ENCODE peak calls at places on chromosome 9, in seven cellular contexts. J is AG04450, O is dorsolateral prefrontal cortex, P is fibroblast of lung, G is foreskin fibroblast, H is heart left ventricle, D is brain microvascular endothelial cell. F is an unnamed sample.

GRCh38 chr9:81182421-81182820 is 506.9 kb downstream of the TLE1 start:
- DNase-seq in G (peak), J (peak), H (no peak), D (peak), P (peak), O (no peak), F (peak)

GRCh38 chr9:89421595-89421994 is 76.3 kb downstream of the SEMA4D start:
- DNase-seq in H (no peak), P (no peak), J (no peak), O (no peak), D (peak), G (no peak), F (no peak)

GRCh38 chr9:88322906-88323566 is 65.2 kb upstream of the SPIN1 start:
- DNase-seq in D (peak), O (no peak), P (peak), G (no peak), H (no peak), J (no peak), F (peak)

GRCh38 chr9:121281614-121282291 is 13.8 kb downstream of the GSN start:
- DNase-seq in D (no peak), J (no peak), G (peak), O (no peak), H (peak), P (peak), F (no peak)

GRCh38 chr9:74497750-74498615 is 848 bp downstream of the RORB start:
- DNase-seq in O (no peak), D (no peak), P (peak), J (no peak), H (peak), G (peak), F (no peak)

GRCh38 chr9:98117984-98118639 is 910 bp downstream of the TRIM14 start:
- DNase-seq in O (no peak), P (peak), H (no peak), G (peak), J (no peak), D (no peak), F (no peak)

GRCh38 chr9:70407081-70407503 is 7.4 kb downstream of the KLF9 start:
- DNase-seq in O (no peak), J (peak), D (peak), P (peak), H (no peak), G (peak), F (peak)

GRCh38 chr9:111934747-111935146 is 38.1 kb downstream of the UGCG start:
- DNase-seq in P (no peak), G (no peak), J (no peak), H (no peak), D (no peak), O (no peak), F (no peak)

GRCh38 chr9:71984388-71985069 is 73.1 kb downstream of the C9orf85 start:
- DNase-seq in O (no peak), P (peak), D (peak), G (peak), J (peak), H (peak), F (no peak)

GRCh38 chr9:125532812-125533594 is 174.0 kb downstream of the MAPKAP1 start:
- DNase-seq in O (no peak), P (no peak), J (no peak), G (no peak), D (no peak), H (no peak), F (no peak)

GRCh38 chr9:75190762-75191161 is 102.4 kb downstream of the OSTF1 start:
- DNase-seq in P (no peak), G (peak), J (no peak), O (no peak), D (no peak), H (no peak), F (no peak)

GRCh38 chr9:134323741-134324358 is 2.4 kb upstream of the RXRA start:
- DNase-seq in J (no peak), O (peak), H (no peak), P (no peak), G (peak), D (no peak), F (no peak)

GRCh38 chr9:20538956-20539355 is 83.3 kb downstream of the MLLT3 start:
- DNase-seq in J (no peak), D (peak), G (peak), O (no peak), P (peak), H (no peak), F (no peak)

GRCh38 chr9:14813336-14814020 is 90.9 kb upstream of the CER1 start:
- DNase-seq in G (peak), D (peak), O (no peak), H (no peak), P (peak), J (no peak), F (no peak)

GRCh38 chr9:14452539-14452938 is 138.6 kb upstream of the NFIB start:
- DNase-seq in P (no peak), O (no peak), D (no peak), J (no peak), G (no peak), H (no peak), F (no peak)

GRCh38 chr9:3578786-3579185 is 53.0 kb upstream of the RFX3 start:
- DNase-seq in O (no peak), D (peak), H (no peak), J (no peak), G (peak), P (peak), F (peak)

GRCh38 chr9:38057416-38058195 is 11.4 kb downstream of the SHB start:
- DNase-seq in P (no peak), J (no peak), O (no peak), D (no peak), H (no peak), G (no peak), F (no peak)

GRCh38 chr9:88593537-88594185 is 58.7 kb downstream of the NXNL2 start:
- DNase-seq in H (peak), O (peak), J (no peak), G (peak), P (peak), D (peak), F (peak)

GRCh38 chr9:136628287-136628686 is 34.4 kb upstream of the EGFL7 start:
- DNase-seq in D (no peak), P (no peak), O (no peak), G (no peak), J (no peak), H (no peak), F (no peak)

GRCh38 chr9:131707677-131708612 is 31.9 kb downstream of the RAPGEF1 start:
- DNase-seq in H (peak), G (peak), O (no peak), D (peak), J (peak), P (peak), F (peak)

GRCh38 chr9:76531231-76531775 is 72.3 kb downstream of the GCNT1 start:
- DNase-seq in D (no peak), G (no peak), H (no peak), J (no peak), O (no peak), P (no peak), F (no peak)

GRCh38 chr9:90921104-90921503 is 119.5 kb downstream of the SYK start:
- DNase-seq in P (no peak), H (peak), J (no peak), O (peak), G (peak), D (no peak), F (no peak)

GRCh38 chr9:135907006-135907434 is 326 bp downstream of the CAMSAP1 start:
- DNase-seq in G (peak), D (no peak), H (no peak), O (no peak), J (no peak), P (no peak), F (no peak)

GRCh38 chr9:74847478-74848149 is 40.1 kb downstream of the TRPM6 start:
- DNase-seq in D (no peak), P (no peak), G (no peak), H (no peak), O (no peak), J (no peak), F (no peak)

GRCh38 chr9:89274838-89275237 is 36.2 kb upstream of the CKS2 start:
- DNase-seq in H (no peak), O (no peak), J (peak), D (peak), G (peak), P (peak), F (peak)

GRCh38 chr9:93119953-93120845 is 13.9 kb downstream of the NINJ1 start:
- DNase-seq in J (peak), O (peak), D (peak), G (peak), H (peak), P (peak), F (peak)

GRCh38 chr9:8143677-8144076 is 344.1 kb upstream of the DMAC1 start:
- DNase-seq in J (no peak), D (no peak), G (no peak), P (no peak), H (no peak), O (no peak), F (no peak)

GRCh38 chr9:136946228-136946892 is 1.3 kb downstream of the C8G start:
- DNase-seq in D (no peak), P (no peak), J (no peak), H (no peak), G (no peak), O (no peak), F (no peak)

GRCh38 chr9:79621916-79622575 is 50.3 kb downstream of the TLE4 start:
- DNase-seq in H (no peak), O (no peak), J (no peak), D (no peak), P (no peak), G (no peak), F (no peak)

GRCh38 chr9:3820643-3821042 is 294.8 kb upstream of the RFX3 start:
- DNase-seq in J (no peak), P (no peak), H (no peak), O (no peak), G (peak), D (no peak), F (no peak)

GRCh38 chr9:37511006-37511714 is 25.4 kb downstream of the POLR1E start:
- DNase-seq in P (no peak), J (no peak), O (no peak), D (no peak), G (peak), H (no peak), F (no peak)

GRCh38 chr9:84652496-84653081 is 16.9 kb upstream of the NTRK2 start:
- DNase-seq in J (no peak), P (no peak), D (no peak), H (no peak), O (no peak), G (peak), F (no peak)
- TF ChIP-seq CTCF in J (no peak), P (no peak), D (peak), H (no peak), O (peak), G (no peak), F (no peak)

GRCh38 chr9:120258096-120258495 is 321.9 kb downstream of the CDK5RAP2 start:
- DNase-seq in H (no peak), P (no peak), O (no peak), G (no peak), D (no peak), J (no peak), F (no peak)

GRCh38 chr9:120257483-120257882 is 322.5 kb downstream of the CDK5RAP2 start:
- DNase-seq in H (no peak), P (no peak), D (no peak), J (no peak), G (no peak), O (no peak), F (no peak)

GRCh38 chr9:120256146-120256545 is 323.8 kb downstream of the CDK5RAP2 start:
- DNase-seq in D (no peak), P (no peak), O (no peak), G (no peak), H (no peak), J (no peak), F (no peak)

GRCh38 chr9:120261419-120261818 is 318.5 kb downstream of the CDK5RAP2 start:
- DNase-seq in H (no peak), J (no peak), D (no peak), G (no peak), O (no peak), P (no peak), F (no peak)

GRCh38 chr9:120259100-120259499 is 320.9 kb downstream of the CDK5RAP2 start:
- DNase-seq in J (no peak), D (no peak), O (no peak), H (no peak), P (no peak), G (no peak), F (no peak)
- H3K4me3 ChIP-seq in J (no peak), D (no peak), O (no peak), H (no peak), P (no peak), G (no peak), F (no peak)

GRCh38 chr9:127805620-127806019 is 2.9 kb downstream of the FPGS start:
- DNase-seq in J (no peak), G (peak), D (no peak), O (no peak), P (peak), H (peak), F (no peak)
- TF ChIP-seq CTCF in J (peak), G (peak), D (peak), O (no peak), P (peak), H (no peak), F (peak)

DNA sequence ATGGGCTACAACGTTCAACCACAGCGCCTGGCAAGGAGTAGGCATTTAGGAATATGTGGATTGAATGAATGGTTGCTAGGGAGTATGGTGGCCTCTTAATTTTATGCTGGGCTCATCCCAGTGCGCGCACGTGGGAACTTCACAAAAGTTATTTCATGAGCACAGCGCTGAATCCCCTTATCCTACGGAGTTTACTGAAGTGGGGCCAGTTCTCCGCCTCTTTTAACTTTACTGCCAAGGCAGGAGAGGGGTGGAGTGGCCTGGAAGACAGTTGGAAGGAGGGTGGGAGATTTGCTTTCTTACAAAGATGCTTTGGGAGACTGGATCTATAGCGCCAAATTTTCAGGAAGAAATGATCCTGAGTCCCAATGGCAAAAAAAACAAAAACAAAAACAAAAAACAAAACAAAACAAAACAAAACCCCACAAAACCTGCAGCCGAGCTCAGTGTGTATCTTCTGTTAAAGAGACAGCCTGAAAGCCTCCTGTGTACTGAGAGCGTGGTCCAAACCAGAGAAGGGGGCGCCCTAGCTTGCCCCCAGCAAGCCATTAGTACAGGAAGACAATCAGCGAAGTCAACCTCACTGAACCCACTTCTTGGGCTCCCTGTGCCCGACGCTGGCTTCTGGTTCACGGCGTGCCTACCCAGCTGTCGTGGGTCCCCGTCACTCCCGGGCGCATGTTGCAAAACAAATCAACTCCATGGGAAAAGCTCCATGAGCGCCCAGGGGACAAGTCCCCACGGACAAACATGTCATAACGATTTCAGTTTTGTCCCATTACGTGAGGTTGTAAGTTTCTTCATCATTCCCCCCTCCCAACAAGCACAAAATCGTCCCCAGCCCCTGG is 326.7 kb downstream of the SH3GL2 start:
- DNase-seq in G (no peak), P (no peak), J (no peak), D (no peak), O (no peak), H (no peak), F (no peak)
- H3K4me3 ChIP-seq in G (no peak), P (no peak), J (no peak), D (no peak), O (peak), H (peak), F (no peak)

DNA sequence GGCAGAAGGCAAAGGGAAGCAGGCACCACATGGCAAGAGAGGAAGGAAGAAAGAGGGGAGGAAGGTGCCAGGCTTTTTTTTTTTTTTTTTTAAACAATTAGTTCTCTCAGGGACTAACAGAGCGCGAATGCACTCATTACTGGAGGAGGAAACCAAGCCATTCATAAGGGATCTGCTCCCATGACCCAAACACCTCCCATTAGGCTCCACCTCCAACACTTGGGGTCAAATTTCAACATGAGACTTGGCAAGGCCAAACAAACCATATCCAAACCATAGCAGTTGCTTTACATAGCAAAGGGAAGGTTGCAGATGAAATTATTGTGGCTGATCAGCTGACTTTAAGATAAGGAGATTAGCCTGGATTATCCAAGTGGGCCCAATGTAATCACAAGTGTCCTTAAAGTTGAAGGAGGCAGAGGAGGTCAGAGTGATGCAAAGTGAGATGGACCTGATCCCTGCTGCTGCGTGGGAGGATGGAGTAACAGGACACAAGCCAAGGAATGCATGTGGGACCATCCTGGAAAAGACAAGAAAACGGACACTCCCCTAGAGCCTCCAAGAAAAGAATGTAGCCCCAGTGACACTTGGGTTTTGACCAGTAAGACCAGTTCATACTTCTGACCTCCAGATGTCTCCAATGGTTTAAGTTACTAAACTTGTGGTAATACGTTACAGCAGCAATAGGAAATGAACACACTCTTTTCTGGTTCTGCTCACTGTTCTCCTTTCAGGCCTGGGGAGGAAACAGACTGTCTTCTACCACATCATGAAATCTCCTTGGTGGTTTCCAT is 167.3 kb downstream of the GNAQ start:
- DNase-seq in J (no peak), H (no peak), D (no peak), O (no peak), P (no peak), G (no peak), F (no peak)
- TF ChIP-seq CTCF in J (no peak), H (no peak), D (no peak), O (no peak), P (no peak), G (no peak), F (no peak)

DNA sequence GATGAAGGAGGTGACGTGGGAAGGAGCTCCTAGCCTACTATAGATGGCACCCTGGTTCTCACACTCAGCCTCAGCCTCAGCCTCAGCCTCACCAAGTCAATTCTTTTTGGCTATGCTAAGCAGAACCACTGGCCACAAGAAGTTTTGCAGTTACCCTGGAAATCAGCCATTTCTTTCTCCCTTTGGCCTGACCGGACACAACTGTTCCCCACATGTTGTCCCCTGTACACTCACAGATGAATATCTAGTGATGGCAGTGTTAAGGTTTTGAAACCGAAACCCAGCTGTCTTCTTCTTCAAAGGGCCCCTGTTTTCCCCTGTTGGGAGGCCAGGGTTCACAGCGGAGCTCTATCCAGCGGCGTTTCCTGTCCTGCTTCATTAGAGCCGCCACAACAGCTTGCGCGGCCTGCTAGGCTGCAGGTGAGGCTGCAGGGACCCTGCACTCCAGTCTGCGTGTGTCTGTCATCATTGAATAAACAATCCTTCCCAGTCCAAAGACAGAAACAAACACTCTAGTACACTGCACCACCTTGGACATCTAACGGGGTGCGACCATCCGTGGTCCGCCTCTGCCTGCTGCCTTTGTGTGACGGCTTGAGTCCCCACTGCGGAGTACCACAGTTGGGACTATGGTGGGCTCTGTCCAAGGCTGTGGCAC is 250.5 kb downstream of the DENND1A start:
- DNase-seq in H (no peak), D (no peak), O (no peak), J (no peak), G (peak), P (peak), F (no peak)
- H3K4me3 ChIP-seq in H (no peak), D (no peak), O (no peak), J (no peak), G (peak), P (no peak), F (no peak)

DNA sequence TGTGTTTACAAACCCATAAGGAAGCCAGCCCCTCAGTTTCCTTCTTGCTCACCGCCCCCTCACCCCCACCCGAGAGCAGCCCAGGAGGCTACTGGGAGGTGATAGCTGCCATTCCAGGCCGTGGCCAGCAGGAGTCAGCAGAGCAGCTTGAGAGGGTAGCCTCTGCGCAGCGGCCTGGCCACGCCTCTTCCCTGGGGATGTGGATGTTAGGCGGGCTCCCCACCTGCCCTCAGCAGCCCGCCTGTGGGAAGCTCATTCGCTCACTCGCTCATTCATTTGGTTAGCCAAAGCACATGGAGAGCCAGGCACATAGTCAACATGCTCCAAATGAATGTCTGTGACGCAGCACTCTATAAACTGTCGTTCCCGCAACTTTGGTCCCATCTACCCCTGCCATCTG is 6.1 kb upstream of the DPM2 start:
- DNase-seq in O (peak), H (peak), G (peak), P (peak), D (peak), J (no peak), F (no peak)
- TF ChIP-seq CTCF in O (peak), H (peak), G (peak), P (peak), D (peak), J (peak), F (peak)

GRCh38 chr9:129995409-129996160 is 47.4 kb downstream of the FNBP1 start:
- DNase-seq in O (no peak), J (no peak), D (peak), H (no peak), G (peak), P (peak), F (no peak)
- H3K4me3 ChIP-seq in O (no peak), J (no peak), D (no peak), H (no peak), G (no peak), P (no peak), F (no peak)

F was measured in astrocyte of the cerebellum.